ENCODE peak calls at places on chromosome 14, in ten cellular contexts. K is upper lobe of right lung, M is body of pancreas, B is uterus, O is neural progenitor cell, C is esophagus squamous epithelium, U is GM23338, X is stomach, P is A549, G is right cardiac atrium. E is an unnamed sample. For H3K4me1, the result is how much of the 10 kb centered on the place peaks cover.

GRCh38 chr14:99038401-99038800 is 233.6 kb downstream of the BCL11B start:
- DNase-seq in K (no peak), M (no peak), B (no peak), O (no peak), C (no peak), U (no peak), X (peak), P (no peak), G (no peak), E (no peak)

GRCh38 chr14:30209136-30209535 is 281.5 kb upstream of the PRKD1 start:
- DNase-seq in K (no peak), M (no peak), B (no peak), O (no peak), C (no peak), U (no peak), X (no peak), P (no peak), G (no peak), E (no peak)

GRCh38 chr14:88225721-88226120 is 97.3 kb downstream of the KCNK10 start:
- DNase-seq in K (no peak), M (no peak), B (no peak), O (peak), C (no peak), U (peak), X (no peak), P (no peak), G (no peak), E (no peak)

GRCh38 chr14:60356921-60357550 is 108.0 kb downstream of the PPM1A start:
- DNase-seq in K (no peak), M (no peak), B (no peak), O (peak), C (no peak), U (peak), X (no peak), P (no peak), G (no peak), E (no peak)

GRCh38 chr14:87483651-87484260 is 509.2 kb downstream of the GALC start:
- DNase-seq in K (no peak), M (peak), B (no peak), O (no peak), C (no peak), U (no peak), X (peak), P (no peak), G (no peak), E (no peak)

GRCh38 chr14:75886661-75887348 is 95.0 kb downstream of the TGFB3 start:
- DNase-seq in K (no peak), M (no peak), B (no peak), O (no peak), C (no peak), U (no peak), X (no peak), P (no peak), G (no peak), E (no peak)

GRCh38 chr14:79544671-79545070 is 666.6 kb downstream of the DIO2 start:
- DNase-seq in K (no peak), M (no peak), B (no peak), O (no peak), C (no peak), U (no peak), X (no peak), P (no peak), G (no peak), E (no peak)

GRCh38 chr14:89779707-89780106 is 174.8 kb downstream of the EFCAB11 start:
- DNase-seq in K (no peak), M (no peak), B (no peak), O (no peak), C (no peak), U (peak), X (no peak), P (no peak), G (no peak), E (no peak)

GRCh38 chr14:38507299-38507698 is 251.4 kb upstream of the CLEC14A start:
- DNase-seq in K (no peak), M (no peak), B (no peak), O (peak), C (no peak), U (no peak), X (no peak), P (no peak), G (no peak), E (no peak)

GRCh38 chr14:23321572-23322547 is 603 bp downstream of the PABPN1 start:
- DNase-seq in K (peak), M (peak), B (no peak), O (peak), C (no peak), U (peak), X (peak), P (peak), G (peak), E (peak)

GRCh38 chr14:95437715-95438114 is 78.7 kb downstream of the SYNE3 start:
- DNase-seq in K (no peak), M (no peak), B (no peak), O (no peak), C (no peak), U (no peak), X (no peak), P (no peak), G (no peak), E (no peak)

GRCh38 chr14:23864856-23865255 is 88.7 kb upstream of the DHRS4 start:
- DNase-seq in K (no peak), M (no peak), B (no peak), O (no peak), C (no peak), U (no peak), X (no peak), P (no peak), G (no peak), E (no peak)

GRCh38 chr14:22383515-22384166 is 205.4 kb downstream of the DAD1 start:
- DNase-seq in K (no peak), M (no peak), B (no peak), O (no peak), C (no peak), U (no peak), X (peak), P (no peak), G (no peak), E (no peak)

GRCh38 chr14:58677525-58677924 is 39.8 kb downstream of the DACT1 start:
- DNase-seq in K (no peak), M (no peak), B (no peak), O (no peak), C (no peak), U (no peak), X (no peak), P (no peak), G (no peak), E (no peak)

GRCh38 chr14:63231733-63232132 is 27.5 kb downstream of the RHOJ start:
- DNase-seq in K (no peak), M (no peak), B (no peak), O (no peak), C (no peak), U (no peak), X (no peak), P (no peak), G (no peak), E (no peak)

GRCh38 chr14:89455412-89455811 is 38.4 kb upstream of the FOXN3 start:
- DNase-seq in K (no peak), M (no peak), B (no peak), O (peak), C (no peak), U (no peak), X (peak), P (no peak), G (peak), E (no peak)

GRCh38 chr14:99389171-99389826 is 91.4 kb downstream of the SETD3 start:
- DNase-seq in K (peak), M (no peak), B (no peak), O (peak), C (no peak), U (peak), X (peak), P (peak), G (peak), E (peak)

GRCh38 chr14:89750909-89751502 is 203.5 kb downstream of the EFCAB11 start:
- DNase-seq in K (no peak), M (no peak), B (no peak), O (no peak), C (no peak), U (no peak), X (no peak), P (no peak), G (no peak), E (no peak)

GRCh38 chr14:90553921-90554336 is 157.1 kb downstream of the CALM1 start:
- DNase-seq in K (no peak), M (no peak), B (no peak), O (no peak), C (no peak), U (no peak), X (no peak), P (no peak), G (no peak), E (no peak)

GRCh38 chr14:29521526-29522137 is 406.0 kb downstream of the PRKD1 start:
- DNase-seq in K (no peak), M (no peak), B (no peak), O (peak), C (no peak), U (peak), X (no peak), P (no peak), G (no peak), E (no peak)

GRCh38 chr14:73461478-73462077 is 3.2 kb upstream of the NUMB start:
- DNase-seq in K (no peak), M (no peak), B (no peak), O (no peak), C (no peak), U (no peak), X (no peak), P (no peak), G (no peak), E (no peak)

GRCh38 chr14:24329736-24330135 is 5.1 kb downstream of the ADCY4 start:
- DNase-seq in K (peak), M (no peak), B (no peak), O (no peak), C (no peak), U (no peak), X (peak), P (no peak), G (peak), E (no peak)

GRCh38 chr14:49886523-49886922 is 6.4 kb upstream of the ARF6 start:
- DNase-seq in K (no peak), M (no peak), B (no peak), O (no peak), C (no peak), U (no peak), X (no peak), P (no peak), G (no peak), E (no peak)

GRCh38 chr14:92560106-92560865 is 46.7 kb downstream of the RIN3 start:
- DNase-seq in K (no peak), M (no peak), B (no peak), O (no peak), C (no peak), U (no peak), X (no peak), P (no peak), G (no peak), E (peak)

GRCh38 chr14:77823378-77823777 is 23.5 kb downstream of the ADCK1 start:
- DNase-seq in K (no peak), M (no peak), B (no peak), O (no peak), C (no peak), U (no peak), X (no peak), P (no peak), G (no peak), E (no peak)

GRCh38 chr14:69571879-69572633 is 2.6 kb downstream of the CCDC177 start:
- DNase-seq in K (no peak), M (peak), B (peak), O (no peak), C (no peak), U (peak), X (peak), P (no peak), G (peak), E (peak)

GRCh38 chr14:48111151-48111550 is 435.7 kb upstream of the MDGA2 start:
- DNase-seq in K (no peak), M (no peak), B (no peak), O (no peak), C (no peak), U (no peak), X (no peak), P (no peak), G (no peak), E (no peak)

DNA sequence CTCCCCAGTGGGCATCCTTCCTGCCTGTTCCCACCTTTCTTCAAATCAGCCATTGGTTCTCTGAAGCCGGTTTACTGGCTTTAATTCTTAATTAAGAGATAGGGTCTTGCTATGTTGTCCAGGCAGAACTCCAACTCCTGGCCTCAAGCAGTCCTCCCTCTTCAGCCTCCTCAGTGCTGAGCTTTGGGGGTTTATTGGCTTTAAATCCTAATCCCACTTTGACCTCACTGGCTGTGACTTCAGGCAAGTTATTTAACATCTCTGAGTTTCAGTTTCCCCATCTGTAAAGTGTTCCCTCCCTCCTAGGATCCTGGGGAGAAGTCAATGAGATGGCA is 2.1 kb upstream of the TRMT61A start:
- DNase-seq in K (no peak), M (no peak), B (no peak), O (no peak), C (no peak), U (no peak), X (no peak), P (no peak), G (no peak), E (no peak)
- H3K27ac ChIP-seq in K (peak), M (peak), B (peak), O (no peak), C (peak), U (no peak), X (peak), P (peak), G (peak), E (no peak)

GRCh38 chr14:103395245-103395644 is 10.0 kb downstream of the MARK3 start:
- DNase-seq in K (no peak), M (no peak), B (no peak), O (no peak), C (no peak), U (no peak), X (no peak), P (no peak), G (no peak), E (peak)
- H3K4me1 ChIP-seq in K (half or more), M (half or more), B (under half), O (under half), C (under half), U (under half), X (half or more), P (half or more), G (under half), E (half or more)

GRCh38 chr14:101363880-101364391 is 197.4 kb upstream of the DIO3 start:
- DNase-seq in K (no peak), M (no peak), B (no peak), O (no peak), C (no peak), U (no peak), X (no peak), P (no peak), G (no peak), E (no peak)

GRCh38 chr14:101362529-101363260 is 198.6 kb upstream of the DIO3 start:
- DNase-seq in K (no peak), M (no peak), B (no peak), O (no peak), C (no peak), U (no peak), X (no peak), P (no peak), G (no peak), E (no peak)

GRCh38 chr14:101363261-101363555 is 198.1 kb upstream of the DIO3 start:
- DNase-seq in K (no peak), M (no peak), B (no peak), O (no peak), C (no peak), U (no peak), X (no peak), P (no peak), G (no peak), E (no peak)

GRCh38 chr14:101365329-101366158 is 195.8 kb upstream of the DIO3 start:
- DNase-seq in K (no peak), M (no peak), B (peak), O (peak), C (no peak), U (no peak), X (no peak), P (no peak), G (no peak), E (no peak)

DNA sequence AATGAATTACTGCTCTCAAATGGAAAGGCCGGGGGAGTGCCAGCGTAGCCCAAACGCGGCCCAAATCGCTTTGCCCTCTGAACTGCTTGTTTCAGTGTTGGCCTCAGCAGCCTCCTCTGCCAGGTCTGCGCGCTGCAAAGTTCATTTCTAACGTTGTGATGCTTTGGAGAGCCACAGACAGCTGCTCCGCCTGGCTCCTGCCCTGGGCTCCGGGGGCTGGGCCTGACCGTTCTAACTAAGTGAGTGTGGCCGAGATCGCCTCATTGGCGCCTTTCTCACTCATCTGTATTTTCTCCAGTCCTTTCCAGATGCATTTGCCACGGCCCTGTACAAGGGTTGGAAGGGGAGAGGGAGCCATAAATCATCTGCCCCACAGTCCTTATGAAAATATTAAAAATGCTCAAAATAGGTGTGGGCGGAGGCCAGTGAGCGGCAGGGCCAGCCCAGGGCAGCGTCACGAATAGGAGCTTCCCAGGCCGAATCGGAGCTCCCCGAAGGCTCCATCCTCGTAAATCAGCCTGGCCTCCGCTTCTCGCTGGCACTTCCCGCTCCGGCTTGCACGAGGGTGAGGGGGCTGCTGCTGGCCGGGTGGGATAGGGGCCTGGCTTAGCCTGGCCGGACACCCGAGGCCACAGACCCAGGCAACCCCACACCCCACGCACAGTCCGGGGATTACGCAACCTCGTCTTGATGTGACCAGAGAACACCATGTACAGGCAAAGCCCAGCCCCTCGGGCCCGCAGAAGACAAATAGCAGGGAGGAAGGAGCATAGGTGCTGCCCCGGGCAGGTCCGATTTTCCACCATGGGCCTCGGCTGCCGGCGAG is 196.6 kb upstream of the DIO3 start:
- DNase-seq in K (no peak), M (peak), B (peak), O (peak), C (no peak), U (no peak), X (no peak), P (no peak), G (peak), E (no peak)
- H3K4me3 ChIP-seq in K (no peak), M (no peak), B (peak), O (no peak), C (no peak), U (no peak), X (no peak), P (no peak), G (no peak), E (no peak)

DNA sequence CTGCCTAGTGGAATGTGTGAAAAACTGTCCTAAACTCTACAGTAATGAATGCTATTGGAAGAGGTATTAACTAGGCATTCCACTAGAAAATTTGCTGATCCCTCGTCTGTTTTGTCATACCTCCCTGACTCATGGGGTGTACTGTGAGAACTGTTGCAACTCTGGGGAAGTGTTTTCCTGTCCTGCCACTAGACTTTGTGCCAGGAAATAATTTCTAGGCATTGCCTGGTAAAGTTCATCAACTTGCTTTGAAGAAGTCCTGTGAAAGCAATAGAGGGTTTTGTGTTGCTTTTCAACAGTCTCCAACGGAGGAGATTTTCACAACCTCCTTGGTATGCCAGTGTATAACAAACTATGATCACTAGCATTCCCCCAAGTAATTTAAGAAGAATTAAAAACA is 139.9 kb downstream of the AKAP6 start:
- DNase-seq in K (no peak), M (no peak), B (no peak), O (no peak), C (no peak), U (no peak), X (no peak), P (no peak), G (no peak), E (no peak)
- H3K27ac ChIP-seq in K (no peak), M (no peak), B (peak), O (no peak), C (peak), U (no peak), X (no peak), P (peak), G (no peak), E (no peak)

E was measured in CD4-positive, CD25-positive, alpha-beta regulatory T cell.